ENCODE peak calls at places on chromosomes 11 and 22, in five cellular contexts. One of them, this sample, is unnamed.

GRCh38 chr22:38924197-38924952 is 33.0 kb upstream of the APOBEC3A start:
- DNase-seq in tibial artery: peak
- DNase-seq in heart right ventricle: peak
- DNase-seq in AG10803: peak
- DNase-seq in thoracic aorta: peak
- DNase-seq in this sample: peak

GRCh38 chr22:46352276-46352675 is 16.8 kb downstream of the TRMU start:
- DNase-seq in AG10803: no peak
- DNase-seq in thoracic aorta: no peak
- DNase-seq in tibial artery: no peak
- DNase-seq in heart right ventricle: no peak
- DNase-seq in this sample: no peak

GRCh38 chr11:114308689-114309089 is 12.5 kb downstream of the NNMT start:
- DNase-seq in heart right ventricle: no peak
- DNase-seq in tibial artery: peak
- DNase-seq in AG10803: peak
- DNase-seq in thoracic aorta: no peak
- DNase-seq in this sample: peak

GRCh38 chr22:24878969-24879368 is 67.5 kb downstream of the LHFPL7 start:
- DNase-seq in AG10803: no peak
- DNase-seq in heart right ventricle: no peak
- DNase-seq in tibial artery: no peak
- DNase-seq in thoracic aorta: no peak
- DNase-seq in this sample: no peak

GRCh38 chr11:61817471-61818202 is 834 bp upstream of the FADS1 start:
- DNase-seq in heart right ventricle: no peak
- DNase-seq in thoracic aorta: no peak
- DNase-seq in tibial artery: no peak
- DNase-seq in AG10803: no peak
- DNase-seq in this sample: no peak

GRCh38 chr22:31431950-31432349 is 32.5 kb downstream of the DRG1 start:
- DNase-seq in tibial artery: no peak
- DNase-seq in AG10803: no peak
- DNase-seq in thoracic aorta: no peak
- DNase-seq in heart right ventricle: no peak
- DNase-seq in this sample: no peak

GRCh38 chr22:44616882-44617655 is 84.9 kb upstream of the PRR5 start:
- DNase-seq in AG10803: no peak
- DNase-seq in tibial artery: no peak
- DNase-seq in thoracic aorta: no peak
- DNase-seq in heart right ventricle: peak
- DNase-seq in this sample: no peak

GRCh38 chr22:36303874-36304273 is 50.9 kb downstream of the APOL1 start:
- DNase-seq in thoracic aorta: no peak
- DNase-seq in tibial artery: no peak
- DNase-seq in heart right ventricle: no peak
- DNase-seq in AG10803: no peak
- DNase-seq in this sample: no peak

GRCh38 chr11:27998552-27998951 is 109.4 kb downstream of the KIF18A start:
- DNase-seq in thoracic aorta: no peak
- DNase-seq in AG10803: no peak
- DNase-seq in tibial artery: no peak
- DNase-seq in heart right ventricle: no peak
- DNase-seq in this sample: no peak

GRCh38 chr22:42414565-42415298 is 17.5 kb downstream of the NFAM1 start:
- DNase-seq in tibial artery: no peak
- DNase-seq in thoracic aorta: no peak
- DNase-seq in AG10803: no peak
- DNase-seq in heart right ventricle: no peak
- DNase-seq in this sample: no peak

GRCh38 chr11:119155733-119156492 is 7.1 kb downstream of the ABCG4 start:
- DNase-seq in thoracic aorta: no peak
- DNase-seq in AG10803: no peak
- DNase-seq in tibial artery: no peak
- DNase-seq in heart right ventricle: no peak
- DNase-seq in this sample: no peak

GRCh38 chr22:30902496-30903357 is 65.8 kb downstream of the MORC2 start:
- DNase-seq in tibial artery: peak
- DNase-seq in thoracic aorta: no peak
- DNase-seq in heart right ventricle: no peak
- DNase-seq in AG10803: no peak
- DNase-seq in this sample: no peak

GRCh38 chr22:32819120-32819519 is 17.6 kb downstream of the TIMP3 start:
- DNase-seq in AG10803: no peak
- DNase-seq in thoracic aorta: no peak
- DNase-seq in tibial artery: peak
- DNase-seq in heart right ventricle: no peak
- DNase-seq in this sample: no peak

GRCh38 chr11:82889133-82890001 is 10.9 kb downstream of the PRCP start:
- DNase-seq in thoracic aorta: no peak
- DNase-seq in tibial artery: no peak
- DNase-seq in heart right ventricle: no peak
- DNase-seq in AG10803: no peak
- DNase-seq in this sample: no peak

GRCh38 chr11:75389276-75389605 is 10.1 kb upstream of the RPS3 start:
- DNase-seq in heart right ventricle: no peak
- DNase-seq in tibial artery: peak
- DNase-seq in thoracic aorta: no peak
- DNase-seq in AG10803: no peak
- DNase-seq in this sample: no peak

GRCh38 chr11:70772950-70773349 is 374.6 kb downstream of the CTTN start:
- DNase-seq in tibial artery: peak
- DNase-seq in heart right ventricle: no peak
- DNase-seq in thoracic aorta: no peak
- DNase-seq in AG10803: no peak
- DNase-seq in this sample: no peak

GRCh38 chr11:16346975-16347374 is 9.4 kb downstream of the SOX6 start:
- DNase-seq in heart right ventricle: no peak
- DNase-seq in tibial artery: no peak
- DNase-seq in thoracic aorta: no peak
- DNase-seq in AG10803: no peak
- DNase-seq in this sample: peak

GRCh38 chr11:112620621-112621394 is 340.4 kb upstream of the NCAM1 start:
- DNase-seq in thoracic aorta: no peak
- DNase-seq in AG10803: no peak
- DNase-seq in tibial artery: no peak
- DNase-seq in heart right ventricle: no peak
- DNase-seq in this sample: no peak

GRCh38 chr11:107215006-107215405 is 196.7 kb upstream of the GUCY1A2 start:
- DNase-seq in heart right ventricle: no peak
- DNase-seq in AG10803: no peak
- DNase-seq in tibial artery: no peak
- DNase-seq in thoracic aorta: no peak
- DNase-seq in this sample: no peak

GRCh38 chr11:92225563-92226308 is 1.1 kb downstream of the FAT3 start:
- DNase-seq in tibial artery: peak
- DNase-seq in thoracic aorta: no peak
- DNase-seq in AG10803: peak
- DNase-seq in heart right ventricle: no peak
- DNase-seq in this sample: no peak

GRCh38 chr11:61429346-61429690 is 457 bp downstream of the CPSF7 start:
- DNase-seq in thoracic aorta: no peak
- DNase-seq in tibial artery: no peak
- DNase-seq in AG10803: peak
- DNase-seq in heart right ventricle: peak
- DNase-seq in this sample: peak

GRCh38 chr11:109853156-109853776 is 239.9 kb upstream of the ZC3H12C start:
- DNase-seq in AG10803: peak
- DNase-seq in thoracic aorta: no peak
- DNase-seq in heart right ventricle: no peak
- DNase-seq in tibial artery: no peak
- DNase-seq in this sample: peak

GRCh38 chr11:36475192-36475591 is 34.9 kb downstream of the TRAF6 start:
- DNase-seq in AG10803: peak
- DNase-seq in thoracic aorta: no peak
- DNase-seq in tibial artery: no peak
- DNase-seq in heart right ventricle: no peak
- DNase-seq in this sample: no peak

GRCh38 chr11:120302001-120302805 is 22.9 kb upstream of the TLCD5 start:
- DNase-seq in tibial artery: no peak
- DNase-seq in heart right ventricle: no peak
- DNase-seq in AG10803: no peak
- DNase-seq in thoracic aorta: no peak
- DNase-seq in this sample: no peak

GRCh38 chr11:11270236-11270775 is 82.7 kb downstream of the CSNK2A3 start:
- DNase-seq in AG10803: no peak
- DNase-seq in heart right ventricle: no peak
- DNase-seq in thoracic aorta: no peak
- DNase-seq in tibial artery: no peak
- DNase-seq in this sample: no peak

GRCh38 chr11:71129624-71130023 is 122.8 kb downstream of the SHANK2 start:
- DNase-seq in heart right ventricle: no peak
- DNase-seq in thoracic aorta: no peak
- DNase-seq in tibial artery: no peak
- DNase-seq in AG10803: peak
- DNase-seq in this sample: peak

GRCh38 chr22:27238935-27239510 is 562.5 kb downstream of the MN1 start:
- DNase-seq in AG10803: peak
- DNase-seq in thoracic aorta: peak
- DNase-seq in tibial artery: peak
- DNase-seq in heart right ventricle: peak
- DNase-seq in this sample: peak

GRCh38 chr11:910589-911030 is at the start of gene CHID1:
- DNase-seq in heart right ventricle: peak
- DNase-seq in AG10803: peak
- DNase-seq in thoracic aorta: peak
- DNase-seq in tibial artery: peak
- DNase-seq in this sample: peak

GRCh38 chr11:908273-908672 is 2.3 kb downstream of the CHID1 start:
- DNase-seq in thoracic aorta: no peak
- DNase-seq in tibial artery: no peak
- DNase-seq in AG10803: no peak
- DNase-seq in heart right ventricle: no peak
- DNase-seq in this sample: no peak

GRCh38 chr11:907668-908067 is 2.9 kb downstream of the CHID1 start:
- DNase-seq in tibial artery: no peak
- DNase-seq in thoracic aorta: no peak
- DNase-seq in heart right ventricle: no peak
- DNase-seq in AG10803: no peak
- DNase-seq in this sample: no peak

GRCh38 chr11:910044-910588 is 494 bp downstream of the CHID1 start:
- DNase-seq in tibial artery: no peak
- DNase-seq in heart right ventricle: no peak
- DNase-seq in AG10803: no peak
- DNase-seq in thoracic aorta: no peak
- DNase-seq in this sample: no peak

DNA sequence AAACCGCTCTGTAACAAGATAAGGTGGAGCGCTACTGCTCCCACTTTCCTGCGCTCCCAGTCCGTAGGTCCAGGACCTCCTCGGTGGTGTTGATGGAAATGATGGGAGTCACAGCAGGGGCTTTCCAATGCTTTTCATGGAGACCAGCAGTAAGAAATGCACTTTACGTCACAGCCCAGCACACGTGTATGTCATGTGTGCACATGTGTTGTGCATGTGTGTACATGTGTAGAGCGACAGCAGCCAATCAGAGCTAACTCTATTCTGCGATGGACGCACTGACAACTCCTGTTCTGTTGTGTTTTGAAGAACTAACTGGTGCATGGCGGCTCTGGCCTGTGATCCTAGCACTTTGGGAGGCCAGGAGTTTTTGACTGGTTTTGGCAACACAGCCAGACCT is 1.2 kb downstream of the CHID1 start:
- DNase-seq in heart right ventricle: no peak
- DNase-seq in tibial artery: no peak
- DNase-seq in thoracic aorta: no peak
- DNase-seq in AG10803: no peak
- DNase-seq in this sample: no peak
- H3K4me3 ChIP-seq in heart right ventricle: peak
- H3K4me3 ChIP-seq in tibial artery: no peak
- H3K4me3 ChIP-seq in thoracic aorta: no peak
- H3K4me3 ChIP-seq in AG10803: peak
- H3K4me3 ChIP-seq in this sample: peak

GRCh38 chr22:40482886-40483285 is 112.5 kb downstream of the SGSM3 start:
- DNase-seq in AG10803: no peak
- DNase-seq in thoracic aorta: no peak
- DNase-seq in heart right ventricle: no peak
- DNase-seq in tibial artery: no peak
- DNase-seq in this sample: no peak
- TF ChIP-seq CTCF in AG10803: no peak
- TF ChIP-seq CTCF in thoracic aorta: no peak
- TF ChIP-seq CTCF in heart right ventricle: no peak
- TF ChIP-seq CTCF in tibial artery: no peak
- TF ChIP-seq CTCF in this sample: no peak

GRCh38 chr22:29032014-29032475 is 29.6 kb downstream of the C22orf31 start:
- DNase-seq in thoracic aorta: no peak
- DNase-seq in tibial artery: no peak
- DNase-seq in heart right ventricle: no peak
- DNase-seq in AG10803: no peak
- DNase-seq in this sample: no peak
- H3K4me3 ChIP-seq in thoracic aorta: peak
- H3K4me3 ChIP-seq in tibial artery: no peak
- H3K4me3 ChIP-seq in heart right ventricle: no peak
- H3K4me3 ChIP-seq in AG10803: no peak
- H3K4me3 ChIP-seq in this sample: no peak

DNA sequence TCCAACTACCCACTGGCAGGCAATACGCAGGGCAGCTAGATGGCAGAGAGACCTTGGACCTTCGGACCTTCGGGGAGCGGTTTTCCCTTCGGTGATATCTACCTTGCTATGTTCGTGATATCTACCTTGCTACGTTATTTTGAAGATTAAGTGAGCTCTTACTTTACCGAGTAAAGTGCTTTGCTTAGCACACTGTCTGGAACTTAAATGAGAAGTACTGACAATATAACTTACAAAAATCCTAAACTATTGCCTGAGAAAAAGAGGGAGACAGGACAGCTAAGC is 1.0 kb upstream of the PRDM10 start:
- DNase-seq in AG10803: no peak
- DNase-seq in heart right ventricle: no peak
- DNase-seq in thoracic aorta: no peak
- DNase-seq in tibial artery: no peak
- DNase-seq in this sample: no peak
- TF ChIP-seq CTCF in AG10803: peak
- TF ChIP-seq CTCF in heart right ventricle: no peak
- TF ChIP-seq CTCF in thoracic aorta: no peak
- TF ChIP-seq CTCF in tibial artery: no peak
- TF ChIP-seq CTCF in this sample: no peak